ENCODE peak calls at places on chromosomes 2 and 18, in seven cellular contexts. X is astrocyte of the spinal cord, D is breast epithelium, V is AG04450, B is fibroblast of villous mesenchyme, F is fibroblast of the aortic adventitia, Y is aorta. C is an unnamed sample.

GRCh38 chr18:69617888-69618287 is 217.2 kb downstream of the DOK6 start:
- DNase-seq in V (peak), F (peak), D (no peak), Y (no peak), B (no peak), X (peak), C (no peak)

GRCh38 chr2:205139822-205140612 is 542.3 kb upstream of the NRP2 start:
- DNase-seq in D (no peak), X (no peak), F (no peak), Y (peak), B (no peak), V (no peak), C (no peak)

GRCh38 chr2:200373973-200374416 is 67.5 kb downstream of the SPATS2L start:
- DNase-seq in V (no peak), F (no peak), D (no peak), Y (no peak), B (no peak), X (no peak), C (no peak)

GRCh38 chr2:10860476-10861325 is 48.1 kb upstream of the PDIA6 start:
- DNase-seq in F (no peak), Y (no peak), B (no peak), V (no peak), X (no peak), D (no peak), C (no peak)

GRCh38 chr2:23497063-23497462 is 112.1 kb downstream of the KLHL29 start:
- DNase-seq in V (no peak), B (peak), X (peak), D (no peak), Y (peak), F (peak), C (peak)

GRCh38 chr2:20393986-20394385 is 43.3 kb upstream of the PUM2 start:
- DNase-seq in V (no peak), B (no peak), D (no peak), Y (no peak), X (no peak), F (no peak), C (no peak)

GRCh38 chr2:216837740-216838139 is 22.1 kb downstream of the TNP1 start:
- DNase-seq in X (no peak), D (no peak), V (no peak), F (no peak), Y (no peak), B (no peak), C (no peak)

GRCh38 chr2:74690571-74690970 is 36.5 kb downstream of the SEMA4F start:
- DNase-seq in D (no peak), B (peak), Y (no peak), F (peak), V (peak), X (peak), C (no peak)

GRCh38 chr18:56702946-56703345 is 51.8 kb downstream of the WDR7 start:
- DNase-seq in B (peak), X (peak), V (no peak), D (no peak), F (peak), Y (no peak), C (no peak)

GRCh38 chr2:127128508-127128907 is 21.6 kb upstream of the BIN1 start:
- DNase-seq in V (no peak), Y (no peak), X (no peak), D (no peak), F (no peak), B (no peak), C (no peak)

GRCh38 chr2:24359701-24360049 is 661 bp downstream of the ITSN2 start:
- DNase-seq in D (peak), V (no peak), Y (peak), X (peak), B (peak), F (peak), C (peak)

GRCh38 chr2:179460530-179460929 is 195.9 kb upstream of the SESTD1 start:
- DNase-seq in V (peak), Y (no peak), B (peak), X (peak), D (no peak), F (peak), C (peak)

GRCh38 chr2:144183744-144184143 is 336.2 kb downstream of the ZEB2 start:
- DNase-seq in D (no peak), Y (no peak), V (no peak), X (no peak), B (peak), F (no peak), C (no peak)

GRCh38 chr18:45834303-45834702 is 8.8 kb downstream of the SIGLEC15 start:
- DNase-seq in F (no peak), D (no peak), X (no peak), B (no peak), V (no peak), Y (no peak), C (no peak)

GRCh38 chr2:11203480-11203879 is 48.2 kb downstream of the SLC66A3 start:
- DNase-seq in F (peak), D (no peak), V (no peak), X (peak), B (peak), Y (no peak), C (no peak)

GRCh38 chr2:88038263-88039105 is 17.1 kb downstream of the KRCC1 start:
- DNase-seq in Y (no peak), X (peak), B (peak), V (peak), D (no peak), F (peak), C (no peak)

GRCh38 chr2:78682781-78683180 is 342.7 kb upstream of the REG3G start:
- DNase-seq in Y (no peak), F (no peak), X (no peak), B (no peak), D (no peak), V (no peak), C (no peak)

GRCh38 chr2:111120253-111121027 is at the start of gene BCL2L11:
- DNase-seq in B (peak), Y (peak), D (peak), V (peak), X (peak), F (peak), C (peak)

GRCh38 chr18:28459587-28459986 is 282.7 kb upstream of the CDH2 start:
- DNase-seq in X (no peak), V (no peak), D (no peak), B (no peak), F (peak), Y (no peak), C (no peak)

GRCh38 chr2:10930731-10931516 is 19.2 kb downstream of the KCNF1 start:
- DNase-seq in F (no peak), Y (no peak), D (no peak), X (no peak), V (no peak), B (no peak), C (no peak)

GRCh38 chr2:190678444-190679162 is 29.7 kb downstream of the NAB1 start:
- DNase-seq in Y (no peak), V (no peak), X (no peak), F (no peak), D (no peak), B (no peak), C (no peak)

GRCh38 chr2:171553858-171554257 is 31.6 kb downstream of the CYBRD1 start:
- DNase-seq in X (peak), V (no peak), D (no peak), B (peak), F (no peak), Y (no peak), C (no peak)

GRCh38 chr2:10204326-10205200 is 82.0 kb downstream of the RRM2 start:
- DNase-seq in F (no peak), D (no peak), X (peak), V (no peak), Y (no peak), B (no peak), C (no peak)

GRCh38 chr2:128456281-128456680 is 137.6 kb upstream of the HS6ST1 start:
- DNase-seq in F (no peak), B (no peak), D (no peak), Y (no peak), V (no peak), X (no peak), C (no peak)

GRCh38 chr2:74894261-74895030 is 60.5 kb downstream of the HK2 start:
- DNase-seq in Y (no peak), D (no peak), V (no peak), B (peak), F (peak), X (peak), C (peak)

GRCh38 chr18:49025426-49025766 is 74.6 kb upstream of the SMAD7 start:
- DNase-seq in X (no peak), F (no peak), D (no peak), B (no peak), Y (no peak), V (no peak), C (no peak)
- H3K4me3 ChIP-seq in X (no peak), F (no peak), D (no peak), B (no peak), Y (no peak), V (no peak), C (no peak)

DNA sequence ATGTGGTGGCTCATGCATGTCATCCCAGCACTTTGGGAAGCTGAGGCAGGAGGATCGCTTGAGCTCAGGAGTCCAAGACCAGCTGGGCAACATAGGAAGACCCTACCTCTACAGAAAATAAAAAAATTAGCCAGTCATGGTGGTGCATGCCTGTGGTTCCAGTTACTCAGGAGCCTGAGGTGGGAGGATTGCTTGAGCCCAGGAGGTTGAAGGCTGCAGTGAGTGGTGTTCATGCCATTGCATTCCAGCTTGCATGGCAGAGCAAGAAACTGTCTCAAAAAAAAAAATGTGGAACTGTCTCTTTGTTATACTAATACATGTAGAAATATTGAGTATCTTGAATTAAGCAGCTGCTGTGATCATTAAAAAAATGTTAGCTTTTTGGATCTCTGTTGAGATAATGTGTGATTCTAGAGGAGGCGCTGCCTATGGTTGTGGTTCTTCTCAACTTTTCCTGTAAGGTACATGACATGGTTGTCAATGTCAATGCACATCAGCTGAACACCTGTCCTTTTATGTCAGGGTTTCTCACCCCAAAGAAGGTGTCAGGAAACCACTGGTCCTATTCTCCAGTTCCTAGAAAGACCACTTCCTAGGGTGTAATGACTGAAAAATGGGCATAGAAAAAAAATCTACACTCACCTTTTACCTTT is 34.7 kb upstream of the IL1RL1 start:
- DNase-seq in V (no peak), X (no peak), F (no peak), B (no peak), D (no peak), Y (no peak), C (no peak)
- H3K4me3 ChIP-seq in V (no peak), X (no peak), F (no peak), B (no peak), D (no peak), Y (no peak), C (no peak)

GRCh38 chr2:223618172-223619035 is 16.2 kb upstream of the SCG2 start:
- DNase-seq in X (no peak), D (no peak), V (no peak), B (no peak), Y (no peak), F (no peak), C (no peak)

GRCh38 chr2:223611061-223611460 is 8.9 kb upstream of the SCG2 start:
- DNase-seq in Y (no peak), X (no peak), F (no peak), B (no peak), D (no peak), V (no peak), C (no peak)

GRCh38 chr2:223614534-223614933 is 12.4 kb upstream of the SCG2 start:
- DNase-seq in Y (no peak), D (no peak), X (no peak), B (no peak), F (no peak), V (no peak), C (no peak)

GRCh38 chr2:223612501-223612900 is 10.3 kb upstream of the SCG2 start:
- DNase-seq in B (no peak), V (no peak), X (no peak), Y (no peak), D (no peak), F (no peak), C (no peak)

DNA sequence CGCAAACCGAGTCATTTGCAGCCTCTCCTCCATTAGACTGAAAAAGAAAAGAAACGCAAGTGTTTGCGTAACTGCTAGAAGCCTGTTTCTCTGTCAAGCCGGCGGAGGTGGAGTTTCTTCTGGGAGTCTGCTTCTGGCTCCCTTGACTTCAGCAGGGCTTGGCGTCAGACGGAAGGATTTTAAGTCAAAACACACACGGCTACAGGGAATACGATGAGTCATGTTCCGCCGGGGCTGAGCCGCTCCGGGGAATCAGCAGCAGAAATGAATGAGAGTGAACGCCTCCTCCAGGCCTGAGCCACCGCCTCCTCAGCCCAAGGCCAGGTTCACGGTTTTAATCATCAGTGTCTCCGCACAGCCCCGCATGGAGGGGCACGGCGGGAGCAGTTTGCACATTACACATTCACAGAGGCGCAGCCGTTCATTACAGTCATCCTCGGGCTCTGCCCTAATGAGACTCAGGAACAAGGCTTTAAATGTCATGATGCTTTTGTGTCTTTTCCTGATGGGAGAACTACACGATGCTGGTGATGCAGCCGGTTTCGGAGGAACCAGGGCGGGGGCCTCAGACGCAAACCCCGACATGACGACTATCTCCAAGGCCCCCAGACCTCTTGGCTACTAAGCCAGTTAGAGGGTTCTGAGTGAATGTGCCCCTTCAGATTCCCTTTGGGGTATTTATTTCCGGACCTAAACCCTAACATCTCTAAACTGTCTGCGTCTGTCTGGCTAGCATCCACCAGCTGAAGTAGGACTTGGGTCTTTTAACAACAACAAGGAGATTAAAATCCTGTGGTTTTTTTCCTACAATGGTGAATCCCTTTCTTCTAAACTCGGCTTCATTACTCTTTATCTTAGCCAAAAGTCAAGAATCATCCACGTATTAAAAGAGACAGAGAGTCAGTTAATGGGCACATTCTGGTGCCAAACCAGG is 11.1 kb upstream of the SCG2 start:
- DNase-seq in Y (peak), B (peak), D (peak), V (peak), F (peak), X (peak), C (peak)
- H3K4me3 ChIP-seq in Y (no peak), B (peak), D (peak), V (peak), F (peak), X (peak), C (peak)

DNA sequence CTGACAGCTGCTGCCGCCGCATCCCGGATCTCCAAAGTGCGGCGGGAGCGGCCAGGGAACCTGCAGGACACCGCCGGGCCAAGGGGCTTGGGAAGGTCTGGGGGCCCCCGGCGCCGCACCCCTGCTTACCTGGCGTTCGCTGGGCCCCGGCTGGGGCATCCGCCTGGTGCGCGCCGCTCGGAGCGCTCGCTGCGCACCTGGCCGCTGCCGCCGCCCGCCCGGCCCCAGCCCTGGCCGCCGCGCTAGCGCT is 321 bp downstream of the ATP8B1 start:
- DNase-seq in B (no peak), V (no peak), X (no peak), F (no peak), D (no peak), Y (no peak), C (no peak)
- H3K4me3 ChIP-seq in B (peak), V (peak), X (peak), F (peak), D (peak), Y (peak), C (peak)

C was measured in MG63.